ENCODE peak calls at places on chromosomes 7 and 10, in nine cellular contexts. One of them, this sample, is unnamed.

GRCh38 chr10:48221814-48222213 is 52.7 kb downstream of the FRMPD2 start:
- DNase-seq in right lobe of liver: no peak
- DNase-seq in colonic mucosa: no peak
- DNase-seq in WERI-Rb-1: no peak
- DNase-seq in psoas muscle: no peak
- DNase-seq in mammary epithelial cell: no peak
- DNase-seq in left ventricle myocardium inferior: no peak
- DNase-seq in adrenal gland: no peak
- DNase-seq in substantia nigra: no peak
- DNase-seq in this sample: no peak

GRCh38 chr10:11846542-11846941 is 23.4 kb downstream of the PROSER2 start:
- DNase-seq in right lobe of liver: peak
- DNase-seq in colonic mucosa: no peak
- DNase-seq in WERI-Rb-1: no peak
- DNase-seq in psoas muscle: no peak
- DNase-seq in mammary epithelial cell: no peak
- DNase-seq in left ventricle myocardium inferior: no peak
- DNase-seq in adrenal gland: no peak
- DNase-seq in substantia nigra: no peak
- DNase-seq in this sample: no peak

GRCh38 chr10:51073461-51074237 is 638 bp upstream of the PRKG1 start:
- DNase-seq in right lobe of liver: no peak
- DNase-seq in colonic mucosa: peak
- DNase-seq in WERI-Rb-1: no peak
- DNase-seq in psoas muscle: peak
- DNase-seq in mammary epithelial cell: peak
- DNase-seq in left ventricle myocardium inferior: peak
- DNase-seq in adrenal gland: peak
- DNase-seq in substantia nigra: no peak
- DNase-seq in this sample: no peak

GRCh38 chr10:86042161-86042560 is 324.4 kb downstream of the GRID1 start:
- DNase-seq in right lobe of liver: no peak
- DNase-seq in colonic mucosa: no peak
- DNase-seq in WERI-Rb-1: no peak
- DNase-seq in psoas muscle: no peak
- DNase-seq in mammary epithelial cell: no peak
- DNase-seq in left ventricle myocardium inferior: no peak
- DNase-seq in adrenal gland: no peak
- DNase-seq in substantia nigra: no peak
- DNase-seq in this sample: no peak

GRCh38 chr10:76205361-76205760 is 773.9 kb downstream of the LRMDA start:
- DNase-seq in right lobe of liver: no peak
- DNase-seq in colonic mucosa: no peak
- DNase-seq in WERI-Rb-1: no peak
- DNase-seq in psoas muscle: no peak
- DNase-seq in mammary epithelial cell: peak
- DNase-seq in left ventricle myocardium inferior: no peak
- DNase-seq in adrenal gland: no peak
- DNase-seq in substantia nigra: no peak
- DNase-seq in this sample: no peak

GRCh38 chr10:26869528-26869927 is 8.8 kb upstream of the ABI1 start:
- DNase-seq in right lobe of liver: no peak
- DNase-seq in colonic mucosa: no peak
- DNase-seq in WERI-Rb-1: no peak
- DNase-seq in psoas muscle: no peak
- DNase-seq in mammary epithelial cell: peak
- DNase-seq in left ventricle myocardium inferior: no peak
- DNase-seq in adrenal gland: no peak
- DNase-seq in substantia nigra: no peak
- DNase-seq in this sample: peak

GRCh38 chr10:29427667-29428066 is 138.8 kb downstream of the LYZL1 start:
- DNase-seq in right lobe of liver: no peak
- DNase-seq in colonic mucosa: no peak
- DNase-seq in WERI-Rb-1: no peak
- DNase-seq in psoas muscle: no peak
- DNase-seq in mammary epithelial cell: no peak
- DNase-seq in left ventricle myocardium inferior: no peak
- DNase-seq in adrenal gland: no peak
- DNase-seq in substantia nigra: no peak
- DNase-seq in this sample: no peak

GRCh38 chr7:90791596-90791995 is 195.5 kb downstream of the CDK14 start:
- DNase-seq in right lobe of liver: no peak
- DNase-seq in colonic mucosa: no peak
- DNase-seq in WERI-Rb-1: no peak
- DNase-seq in psoas muscle: no peak
- DNase-seq in mammary epithelial cell: no peak
- DNase-seq in left ventricle myocardium inferior: no peak
- DNase-seq in adrenal gland: no peak
- DNase-seq in substantia nigra: no peak
- DNase-seq in this sample: no peak

GRCh38 chr10:6070647-6071046 is 8.5 kb upstream of the IL2RA start:
- DNase-seq in right lobe of liver: no peak
- DNase-seq in colonic mucosa: no peak
- DNase-seq in WERI-Rb-1: no peak
- DNase-seq in psoas muscle: no peak
- DNase-seq in mammary epithelial cell: no peak
- DNase-seq in left ventricle myocardium inferior: no peak
- DNase-seq in adrenal gland: no peak
- DNase-seq in substantia nigra: no peak
- DNase-seq in this sample: no peak

GRCh38 chr10:69421611-69422308 is 5.0 kb upstream of the TACR2 start:
- DNase-seq in right lobe of liver: no peak
- DNase-seq in colonic mucosa: no peak
- DNase-seq in WERI-Rb-1: no peak
- DNase-seq in psoas muscle: peak
- DNase-seq in mammary epithelial cell: no peak
- DNase-seq in left ventricle myocardium inferior: peak
- DNase-seq in adrenal gland: no peak
- DNase-seq in substantia nigra: no peak
- DNase-seq in this sample: no peak

GRCh38 chr7:117158941-117159705 is 163.7 kb downstream of the WNT2 start:
- DNase-seq in right lobe of liver: no peak
- DNase-seq in colonic mucosa: no peak
- DNase-seq in WERI-Rb-1: no peak
- DNase-seq in psoas muscle: no peak
- DNase-seq in mammary epithelial cell: no peak
- DNase-seq in left ventricle myocardium inferior: no peak
- DNase-seq in adrenal gland: no peak
- DNase-seq in substantia nigra: no peak
- DNase-seq in this sample: no peak

GRCh38 chr7:117154721-117155120 is 168.1 kb downstream of the WNT2 start:
- DNase-seq in right lobe of liver: no peak
- DNase-seq in colonic mucosa: no peak
- DNase-seq in WERI-Rb-1: no peak
- DNase-seq in psoas muscle: no peak
- DNase-seq in mammary epithelial cell: no peak
- DNase-seq in left ventricle myocardium inferior: no peak
- DNase-seq in adrenal gland: no peak
- DNase-seq in substantia nigra: no peak
- DNase-seq in this sample: no peak

GRCh38 chr7:117157121-117157870 is 165.6 kb downstream of the WNT2 start:
- DNase-seq in right lobe of liver: peak
- DNase-seq in colonic mucosa: no peak
- DNase-seq in WERI-Rb-1: no peak
- DNase-seq in psoas muscle: peak
- DNase-seq in mammary epithelial cell: peak
- DNase-seq in left ventricle myocardium inferior: peak
- DNase-seq in adrenal gland: peak
- DNase-seq in substantia nigra: peak
- DNase-seq in this sample: no peak

GRCh38 chr7:117155694-117156093 is 167.2 kb downstream of the WNT2 start:
- DNase-seq in right lobe of liver: no peak
- DNase-seq in colonic mucosa: no peak
- DNase-seq in WERI-Rb-1: no peak
- DNase-seq in psoas muscle: no peak
- DNase-seq in mammary epithelial cell: no peak
- DNase-seq in left ventricle myocardium inferior: no peak
- DNase-seq in adrenal gland: no peak
- DNase-seq in substantia nigra: no peak
- DNase-seq in this sample: no peak

DNA sequence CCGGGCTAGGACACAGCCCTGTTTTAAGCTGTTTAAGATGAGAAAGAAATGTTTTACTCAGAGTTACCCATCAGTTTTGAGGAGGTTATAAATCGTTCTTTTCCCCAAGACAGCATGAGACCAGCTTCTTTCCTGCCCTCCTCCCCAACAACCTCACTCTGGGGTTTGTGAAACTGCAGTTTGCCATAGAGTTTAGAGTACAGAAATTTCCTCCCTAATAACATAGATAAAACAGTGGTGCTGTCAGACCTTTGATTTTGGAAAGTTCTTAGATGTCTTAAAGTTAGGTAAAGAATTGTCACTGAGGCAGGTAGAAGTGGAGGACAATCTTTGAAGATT is 165.0 kb downstream of the WNT2 start:
- DNase-seq in right lobe of liver: no peak
- DNase-seq in colonic mucosa: no peak
- DNase-seq in WERI-Rb-1: no peak
- DNase-seq in psoas muscle: no peak
- DNase-seq in mammary epithelial cell: no peak
- DNase-seq in left ventricle myocardium inferior: no peak
- DNase-seq in adrenal gland: no peak
- DNase-seq in substantia nigra: no peak
- DNase-seq in this sample: no peak
- H3K27ac ChIP-seq in right lobe of liver: no peak
- H3K27ac ChIP-seq in colonic mucosa: no peak
- H3K27ac ChIP-seq in WERI-Rb-1: no peak
- H3K27ac ChIP-seq in psoas muscle: no peak
- H3K27ac ChIP-seq in mammary epithelial cell: no peak
- H3K27ac ChIP-seq in left ventricle myocardium inferior: peak
- H3K27ac ChIP-seq in adrenal gland: peak
- H3K27ac ChIP-seq in substantia nigra: no peak
- H3K27ac ChIP-seq in this sample: no peak

GRCh38 chr7:27187158-27187701 is 2.2 kb upstream of the HOXA11 start:
- DNase-seq in right lobe of liver: no peak
- DNase-seq in colonic mucosa: no peak
- DNase-seq in WERI-Rb-1: no peak
- DNase-seq in psoas muscle: no peak
- DNase-seq in mammary epithelial cell: no peak
- DNase-seq in left ventricle myocardium inferior: no peak
- DNase-seq in adrenal gland: no peak
- DNase-seq in substantia nigra: no peak
- DNase-seq in this sample: no peak
- H3K27ac ChIP-seq in right lobe of liver: no peak
- H3K27ac ChIP-seq in colonic mucosa: peak
- H3K27ac ChIP-seq in WERI-Rb-1: no peak
- H3K27ac ChIP-seq in psoas muscle: no peak
- H3K27ac ChIP-seq in mammary epithelial cell: no peak
- H3K27ac ChIP-seq in left ventricle myocardium inferior: no peak
- H3K27ac ChIP-seq in adrenal gland: no peak
- H3K27ac ChIP-seq in substantia nigra: no peak
- H3K27ac ChIP-seq in this sample: peak

GRCh38 chr7:97390915-97391593 is 273.6 kb downstream of the SDHAF3 start:
- DNase-seq in right lobe of liver: no peak
- DNase-seq in colonic mucosa: no peak
- DNase-seq in WERI-Rb-1: no peak
- DNase-seq in psoas muscle: no peak
- DNase-seq in mammary epithelial cell: no peak
- DNase-seq in left ventricle myocardium inferior: no peak
- DNase-seq in adrenal gland: no peak
- DNase-seq in substantia nigra: no peak
- DNase-seq in this sample: no peak

DNA sequence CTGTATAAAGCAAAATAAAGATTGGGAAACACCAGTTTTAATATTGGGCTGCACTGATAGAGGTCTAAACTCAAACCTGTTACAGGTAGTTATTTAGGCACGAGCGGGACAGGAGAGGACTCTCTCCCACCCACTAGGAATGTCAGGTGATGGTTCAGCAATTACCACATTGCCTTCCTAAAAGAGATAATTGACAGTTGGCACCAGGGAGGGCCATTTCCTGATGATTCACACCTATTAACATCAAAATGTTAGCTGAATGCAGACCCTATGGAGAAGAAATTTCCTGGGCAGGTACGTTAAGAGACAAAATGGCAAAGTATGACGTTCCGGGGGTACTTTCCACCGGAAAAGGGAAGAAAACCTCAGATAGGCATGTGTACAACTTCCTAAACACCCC is 272.6 kb downstream of the SDHAF3 start:
- DNase-seq in right lobe of liver: no peak
- DNase-seq in colonic mucosa: no peak
- DNase-seq in WERI-Rb-1: no peak
- DNase-seq in psoas muscle: no peak
- DNase-seq in mammary epithelial cell: no peak
- DNase-seq in left ventricle myocardium inferior: no peak
- DNase-seq in adrenal gland: no peak
- DNase-seq in substantia nigra: no peak
- DNase-seq in this sample: no peak
- H3K27ac ChIP-seq in right lobe of liver: no peak
- H3K27ac ChIP-seq in colonic mucosa: no peak
- H3K27ac ChIP-seq in WERI-Rb-1: no peak
- H3K27ac ChIP-seq in psoas muscle: no peak
- H3K27ac ChIP-seq in mammary epithelial cell: no peak
- H3K27ac ChIP-seq in left ventricle myocardium inferior: no peak
- H3K27ac ChIP-seq in adrenal gland: no peak
- H3K27ac ChIP-seq in substantia nigra: no peak
- H3K27ac ChIP-seq in this sample: no peak

GRCh38 chr7:1940402-1940786 is 270.3 kb downstream of the ELFN1 start:
- DNase-seq in right lobe of liver: no peak
- DNase-seq in colonic mucosa: peak
- DNase-seq in WERI-Rb-1: no peak
- DNase-seq in psoas muscle: peak
- DNase-seq in mammary epithelial cell: no peak
- DNase-seq in left ventricle myocardium inferior: peak
- DNase-seq in adrenal gland: peak
- DNase-seq in substantia nigra: no peak
- DNase-seq in this sample: no peak

GRCh38 chr7:1940863-1941262 is 270.8 kb downstream of the ELFN1 start:
- DNase-seq in right lobe of liver: no peak
- DNase-seq in colonic mucosa: no peak
- DNase-seq in WERI-Rb-1: no peak
- DNase-seq in psoas muscle: peak
- DNase-seq in mammary epithelial cell: no peak
- DNase-seq in left ventricle myocardium inferior: peak
- DNase-seq in adrenal gland: no peak
- DNase-seq in substantia nigra: no peak
- DNase-seq in this sample: no peak

GRCh38 chr7:1942704-1943294 is 272.7 kb downstream of the ELFN1 start:
- DNase-seq in right lobe of liver: no peak
- DNase-seq in colonic mucosa: no peak
- DNase-seq in WERI-Rb-1: no peak
- DNase-seq in psoas muscle: no peak
- DNase-seq in mammary epithelial cell: no peak
- DNase-seq in left ventricle myocardium inferior: peak
- DNase-seq in adrenal gland: no peak
- DNase-seq in substantia nigra: no peak
- DNase-seq in this sample: no peak

GRCh38 chr7:1942026-1942703 is 272.1 kb downstream of the ELFN1 start:
- DNase-seq in right lobe of liver: no peak
- DNase-seq in colonic mucosa: no peak
- DNase-seq in WERI-Rb-1: no peak
- DNase-seq in psoas muscle: peak
- DNase-seq in mammary epithelial cell: no peak
- DNase-seq in left ventricle myocardium inferior: peak
- DNase-seq in adrenal gland: no peak
- DNase-seq in substantia nigra: no peak
- DNase-seq in this sample: no peak

GRCh38 chr7:1941464-1942025 is 271.5 kb downstream of the ELFN1 start:
- DNase-seq in right lobe of liver: no peak
- DNase-seq in colonic mucosa: no peak
- DNase-seq in WERI-Rb-1: no peak
- DNase-seq in psoas muscle: peak
- DNase-seq in mammary epithelial cell: no peak
- DNase-seq in left ventricle myocardium inferior: peak
- DNase-seq in adrenal gland: no peak
- DNase-seq in substantia nigra: no peak
- DNase-seq in this sample: no peak
- H3K27ac ChIP-seq in right lobe of liver: no peak
- H3K27ac ChIP-seq in colonic mucosa: no peak
- H3K27ac ChIP-seq in WERI-Rb-1: no peak
- H3K27ac ChIP-seq in psoas muscle: no peak
- H3K27ac ChIP-seq in mammary epithelial cell: no peak
- H3K27ac ChIP-seq in left ventricle myocardium inferior: no peak
- H3K27ac ChIP-seq in adrenal gland: no peak
- H3K27ac ChIP-seq in substantia nigra: no peak
- H3K27ac ChIP-seq in this sample: no peak